ENCODE peak calls at places on chromosomes 2 and 18, in nine cellular contexts. L is effector CD8-positive, alpha-beta T cell; E is GM19239; M is head of caudate nucleus; Q is CD4-positive, alpha-beta memory T cell; K is PC-9; A is stimulated activated CD8-positive, alpha-beta memory T cell treated with anti-CD3 and anti-CD28 coated beads, Interleukin-2, amount 100 ng/mL, for 1 hour; V is MCF 10A; S is kidney glomerular epithelial cell. G is an unnamed sample.

GRCh38 chr2:172434821-172435607 is 7.6 kb downstream of the ITGA6 start:
- DNase-seq in L (no peak), E (no peak), M (no peak), Q (peak; percentile 83), K (peak; percentile 64), A (no peak), V (no peak), S (no peak), G (no peak)

GRCh38 chr2:28725021-28725711 is 26.5 kb upstream of the PPP1CB start:
- DNase-seq in L (no peak), E (no peak), M (no peak), Q (no peak), K (no peak), A (no peak), V (no peak), S (no peak), G (no peak)

GRCh38 chr2:221492606-221493005 is 79.5 kb downstream of the EPHA4 start:
- DNase-seq in L (no peak), E (no peak), M (no peak), Q (no peak), K (no peak), A (no peak), V (no peak), S (no peak), G (no peak)

GRCh38 chr2:241036397-241036963 is 38.1 kb downstream of the SNED1 start:
- DNase-seq in L (peak; percentile 60), E (peak; percentile 95), M (peak; percentile 8), Q (peak; percentile 63), K (peak; percentile 73), A (peak; percentile 33), V (peak; percentile 50), S (no peak), G (peak; percentile 58)

GRCh38 chr2:38465789-38466127 is 88.7 kb upstream of the ATL2 start:
- DNase-seq in L (no peak), E (peak; percentile 39), M (no peak), Q (peak; percentile 7), K (no peak), A (no peak), V (peak; percentile 64), S (no peak), G (no peak)

GRCh38 chr2:48144777-48145176 is 238.5 kb upstream of the FBXO11 start:
- DNase-seq in L (no peak), E (no peak), M (no peak), Q (no peak), K (no peak), A (no peak), V (peak; percentile 12), S (no peak), G (no peak)

GRCh38 chr2:138846216-138846821 is 66.1 kb upstream of the NXPH2 start:
- DNase-seq in L (no peak), E (peak; percentile 4), M (no peak), Q (no peak), K (no peak), A (no peak), V (peak; percentile 51), S (peak; percentile 5), G (no peak)

GRCh38 chr2:43184339-43184895 is 42.0 kb downstream of the ZFP36L2 start:
- DNase-seq in L (no peak), E (no peak), M (no peak), Q (no peak), K (peak; percentile 98), A (no peak), V (peak; percentile 89), S (peak; percentile 78), G (peak; percentile 61)

GRCh38 chr2:37324786-37325624 is at the start of gene PRKD3:
- DNase-seq in L (peak; percentile 53), E (peak; percentile 60), M (no peak), Q (peak; percentile 70), K (peak; percentile 55), A (no peak), V (peak; percentile 60), S (peak; percentile 57), G (peak; percentile 68)

GRCh38 chr2:128278979-128279378 is 39.7 kb downstream of the HS6ST1 start:
- DNase-seq in L (no peak), E (no peak), M (no peak), Q (no peak), K (no peak), A (no peak), V (no peak), S (no peak), G (no peak)

GRCh38 chr2:219634171-219634940 is 6.9 kb downstream of the SLC4A3 start:
- DNase-seq in L (no peak), E (no peak), M (no peak), Q (no peak), K (no peak), A (no peak), V (no peak), S (no peak), G (no peak)

GRCh38 chr18:67600781-67601180 is 84.3 kb upstream of the DSEL start:
- DNase-seq in L (no peak), E (no peak), M (no peak), Q (no peak), K (no peak), A (no peak), V (no peak), S (no peak), G (no peak)

GRCh38 chr2:233002829-233003657 is 10.0 kb downstream of the NGEF start:
- DNase-seq in L (no peak), E (no peak), M (no peak), Q (no peak), K (peak; percentile 20), A (no peak), V (no peak), S (no peak), G (no peak)

GRCh38 chr18:63969965-63970802 is at the start of gene SERPINB8:
- DNase-seq in L (peak; percentile 68), E (peak; percentile 38), M (peak; percentile 96), Q (peak; percentile 73), K (peak; percentile 87), A (peak; percentile 56), V (peak; percentile 95), S (peak; percentile 92), G (peak; percentile 83)

GRCh38 chr18:48002933-48003365 is 72.5 kb upstream of the SMAD2 start:
- DNase-seq in L (no peak), E (no peak), M (no peak), Q (no peak), K (peak; percentile 95), A (no peak), V (peak; percentile 92), S (peak; percentile 85), G (no peak)

GRCh38 chr2:72004976-72005375 is 142.7 kb downstream of the CYP26B1 start:
- DNase-seq in L (no peak), E (no peak), M (no peak), Q (no peak), K (no peak), A (no peak), V (no peak), S (no peak), G (no peak)

GRCh38 chr2:219042157-219042556 is 841 bp upstream of the CFAP65 start:
- DNase-seq in L (no peak), E (no peak), M (no peak), Q (no peak), K (no peak), A (no peak), V (no peak), S (no peak), G (no peak)

GRCh38 chr2:240912878-240913809 is 7.0 kb downstream of the CROCC2 start:
- DNase-seq in L (no peak), E (no peak), M (no peak), Q (no peak), K (peak; percentile 70), A (no peak), V (peak; percentile 55), S (no peak), G (no peak)

GRCh38 chr2:235605306-235605998 is 111.6 kb downstream of the AGAP1 start:
- DNase-seq in L (no peak), E (no peak), M (peak; percentile 91), Q (peak; percentile 14), K (no peak), A (no peak), V (peak; percentile 76), S (peak; percentile 79), G (no peak)

GRCh38 chr2:149544692-149545091 is 42.9 kb downstream of the MMADHC start:
- DNase-seq in L (no peak), E (no peak), M (no peak), Q (peak; percentile 8), K (no peak), A (no peak), V (no peak), S (no peak), G (no peak)

GRCh38 chr2:3533836-3534235 is 14.5 kb upstream of the ADI1 start:
- DNase-seq in L (no peak), E (no peak), M (no peak), Q (no peak), K (no peak), A (no peak), V (no peak), S (no peak), G (no peak)

GRCh38 chr18:79853303-79853992 is 55.7 kb downstream of the KCNG2 start:
- DNase-seq in L (no peak), E (no peak), M (no peak), Q (no peak), K (no peak), A (no peak), V (no peak), S (no peak), G (no peak)

GRCh38 chr2:233982421-233983121 is 65.4 kb downstream of the TRPM8 start:
- DNase-seq in L (no peak), E (no peak), M (no peak), Q (no peak), K (peak; percentile 85), A (no peak), V (peak; percentile 53), S (peak; percentile 91), G (no peak)

GRCh38 chr2:74048843-74049519 is 64.3 kb downstream of the TET3 start:
- DNase-seq in L (no peak), E (no peak), M (no peak), Q (no peak), K (no peak), A (no peak), V (no peak), S (no peak), G (no peak)

GRCh38 chr2:84888401-84889276 is 7.8 kb upstream of the TRABD2A start:
- DNase-seq in L (peak; percentile 13), E (no peak), M (peak; percentile 21), Q (peak; percentile 68), K (no peak), A (no peak), V (peak; percentile 59), S (peak; percentile 11), G (peak; percentile 53)

GRCh38 chr18:9735879-9736278 is 27.8 kb downstream of the RAB31 start:
- DNase-seq in L (no peak), E (no peak), M (no peak), Q (no peak), K (peak; percentile 20), A (no peak), V (no peak), S (no peak), G (no peak)

GRCh38 chr18:36769611-36770314 is 59.0 kb downstream of the TPGS2 start:
- DNase-seq in L (no peak), E (no peak), M (no peak), Q (no peak), K (no peak), A (no peak), V (peak; percentile 38), S (no peak), G (peak; percentile 7)

GRCh38 chr2:170088776-170089175 is 89.2 kb upstream of the MYO3B start:
- DNase-seq in L (no peak), E (no peak), M (no peak), Q (no peak), K (no peak), A (no peak), V (no peak), S (no peak), G (no peak)

GRCh38 chr2:40192864-40193669 is 258.8 kb downstream of the SLC8A1 start:
- DNase-seq in L (no peak), E (no peak), M (no peak), Q (no peak), K (no peak), A (no peak), V (peak; percentile 85), S (peak; percentile 2), G (no peak)

GRCh38 chr18:24075731-24076130 is 61.2 kb downstream of the TTC39C start:
- DNase-seq in L (no peak), E (no peak), M (no peak), Q (no peak), K (no peak), A (no peak), V (peak; percentile 16), S (no peak), G (no peak)

GRCh38 chr2:105404736-105405135 is 5.9 kb upstream of the FHL2 start:
- DNase-seq in L (no peak), E (no peak), M (no peak), Q (no peak), K (no peak), A (no peak), V (no peak), S (peak; percentile 72), G (no peak)